ENCODE peak calls at places on chromosomes 4 and X, in four cellular contexts. K is K562, S is H9, R is endothelial cell of umbilical vein. P is an unnamed sample. For H4K20me1 and H3K9me3, the result is how much of the 10 kb centered on the place peaks cover.

GRCh38 chr4:89296399-89296798 is 11.2 kb downstream of the GPRIN3 start:
- DNase-seq in K (no peak), S (no peak), R (no peak), P (no peak)

GRCh38 chrX:120358687-120359086 is 3.2 kb upstream of the ATP1B4 start:
- DNase-seq in K (no peak), S (no peak), R (no peak), P (no peak)

GRCh38 chrX:2931612-2932011 is 2.5 kb upstream of the ARSD start:
- DNase-seq in K (no peak), S (peak), R (no peak), P (no peak)

GRCh38 chr4:174110180-174110579 is 173.3 kb downstream of the FBXO8 start:
- DNase-seq in K (no peak), S (no peak), R (no peak), P (no peak)

GRCh38 chrX:25019707-25020390 is 4.1 kb upstream of the ARX start:
- DNase-seq in K (no peak), S (no peak), R (no peak), P (no peak)

GRCh38 chr4:40845136-40845910 is 95.6 kb downstream of the NSUN7 start:
- DNase-seq in K (no peak), S (no peak), R (peak), P (no peak)

GRCh38 chrX:123206222-123206621 is 22.1 kb downstream of the GRIA3 start:
- DNase-seq in K (no peak), S (no peak), R (no peak), P (no peak)

GRCh38 chr4:152247271-152247975 is 288.5 kb downstream of the FBXW7 start:
- DNase-seq in K (no peak), S (peak), R (no peak), P (no peak)

GRCh38 chr4:142365386-142365785 is 480.7 kb downstream of the INPP4B start:
- DNase-seq in K (no peak), S (no peak), R (no peak), P (no peak)

GRCh38 chr4:123406862-123407261 is 10.3 kb downstream of the SPRY1 start:
- DNase-seq in K (no peak), S (no peak), R (no peak), P (no peak)

GRCh38 chr4:108072300-108072699 is 82.6 kb downstream of the HADH start:
- DNase-seq in K (no peak), S (no peak), R (no peak), P (no peak)

GRCh38 chr4:184952522-184952921 is 65.8 kb upstream of the HELT start:
- DNase-seq in K (no peak), S (no peak), R (no peak), P (no peak)

GRCh38 chrX:107205770-107206696 is at the start of the genes DNAAF6 and NUP62CL:
- DNase-seq in K (peak), S (peak), R (peak), P (peak)

GRCh38 chr4:24806206-24806990 is 11.0 kb downstream of the SOD3 start:
- DNase-seq in K (no peak), S (no peak), R (no peak), P (no peak)

GRCh38 chr4:65669008-65669971 is 999 bp downstream of the EPHA5 start:
- DNase-seq in K (no peak), S (peak), R (no peak), P (no peak)

GRCh38 chr4:10897076-10897475 is 212.5 kb upstream of the CLNK start:
- DNase-seq in K (no peak), S (no peak), R (no peak), P (no peak)

GRCh38 chr4:102734116-102734515 is 26.7 kb downstream of the MANBA start:
- DNase-seq in K (no peak), S (no peak), R (no peak), P (no peak)

GRCh38 chr4:1611501-1611870 is 72.6 kb downstream of the FAM53A start:
- DNase-seq in K (no peak), S (no peak), R (no peak), P (no peak)

GRCh38 chr4:112361181-112361791 is 64.1 kb downstream of the ALPK1 start:
- DNase-seq in K (no peak), S (peak), R (no peak), P (no peak)

GRCh38 chr4:89799071-89799470 is 37.9 kb downstream of the SNCA start:
- DNase-seq in K (no peak), S (no peak), R (peak), P (no peak)

GRCh38 chrX:74280759-74281158 is 23.2 kb upstream of the ZCCHC13 start:
- DNase-seq in K (no peak), S (no peak), R (no peak), P (no peak)

GRCh38 chrX:74286950-74287349 is 17.0 kb upstream of the ZCCHC13 start:
- DNase-seq in K (no peak), S (no peak), R (no peak), P (no peak)

DNA sequence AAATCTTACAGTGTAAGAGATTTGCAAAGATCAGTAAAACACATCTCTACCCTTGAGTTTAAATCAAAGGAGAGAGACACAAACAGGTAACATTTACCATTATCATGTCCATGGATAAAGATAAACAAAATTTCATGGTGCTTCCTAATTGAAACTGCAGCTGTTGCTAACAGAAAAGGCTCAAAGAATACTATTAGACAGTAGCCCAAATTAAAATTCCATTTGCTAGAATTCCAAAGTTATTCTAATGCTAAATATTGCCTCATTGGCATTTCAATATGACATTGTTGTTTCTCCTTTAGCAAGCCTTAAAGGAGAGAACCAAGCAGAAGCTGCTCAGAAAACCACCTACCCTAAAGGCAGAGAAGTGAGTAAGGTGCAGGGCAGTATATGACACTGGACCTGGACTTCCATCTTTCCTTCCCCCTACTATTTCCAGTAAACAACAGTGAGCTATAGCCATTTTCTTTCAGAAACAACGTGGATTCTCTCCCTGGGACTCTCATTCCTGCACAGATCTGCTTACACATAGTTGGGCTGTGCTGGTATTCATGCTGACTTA is 19.5 kb upstream of the ZCCHC13 start:
- DNase-seq in K (no peak), S (no peak), R (no peak), P (no peak)
- H4K20me1 ChIP-seq in K (under half), S (under half), R (under half), P (under half)

GRCh38 chrX:68827848-68828562 is 816 bp upstream of the EFNB1 start:
- DNase-seq in K (peak), S (peak), R (peak), P (peak)
- H2AFZ ChIP-seq in K (peak), S (no peak), R (peak), P (peak)

GRCh38 chr4:256492-256891 is 48.8 kb downstream of the ZNF732 start:
- DNase-seq in K (no peak), S (no peak), R (no peak), P (no peak)

GRCh38 chr4:252065-252601 is 53.1 kb downstream of the ZNF732 start:
- DNase-seq in K (no peak), S (no peak), R (no peak), P (no peak)

GRCh38 chr4:253936-254756 is 51.1 kb downstream of the ZNF732 start:
- DNase-seq in K (no peak), S (no peak), R (no peak), P (no peak)
- H3K9me3 ChIP-seq in K (under half), S (half or more), R (under half), P (half or more)

GRCh38 chr4:77817304-77818076 is 1.7 kb downstream of the CNOT6L start:
- DNase-seq in K (no peak), S (no peak), R (no peak), P (peak)
- H4K20me1 ChIP-seq in K (under half), S (under half), R (under half), P (under half)

GRCh38 chrX:8684201-8684600 is 47.7 kb downstream of the ANOS1 start:
- DNase-seq in K (no peak), S (no peak), R (no peak), P (peak)
- H2AFZ ChIP-seq in K (no peak), S (no peak), R (no peak), P (no peak)

GRCh38 chrX:153572601-153573000 is 26.3 kb downstream of the CCNQ start:
- DNase-seq in K (no peak), S (no peak), R (no peak), P (no peak)
- H3K9me3 ChIP-seq in K (under half), S (under half), R (under half), P (under half)

P was measured in Karpas-422.